ENCODE peak calls at places on chromosomes 1 and 21, in ten cellular contexts. F is Daoy; Y is RCC 7860; A is amygdala; Z is stimulated activated CD4-positive, alpha-beta T cell treated with anti-CD3 and anti-CD28 coated beads, Interleukin-15, amount 100 ng/mL, for 1 hour; R is T47D; I is hypothalamus; D is NCI-H2171 treated with DMSO at 0.1 percent for 48 hours; T is activated effector memory CD4-positive, alpha-beta T cell treated with Interleukin-2 at 50 U/mL for 16 hours; G is OCI-LY7. S is an unnamed sample.

GRCh38 chr1:2859219-2859880 is 57.9 kb upstream of the TTC34 start:
- DNase-seq in F (no peak), Y (no peak), A (no peak), Z (no peak), R (no peak), I (no peak), D (no peak), T (no peak), G (no peak), S (no peak)

GRCh38 chr1:57874426-57874825 is 450.6 kb upstream of the DAB1 start:
- DNase-seq in F (no peak), Y (no peak), A (no peak), Z (no peak), R (no peak), I (no peak), D (no peak), T (no peak), G (no peak), S (no peak)

GRCh38 chr1:41153750-41154274 is 88.3 kb downstream of the SCMH1 start:
- DNase-seq in F (no peak), Y (no peak), A (no peak), Z (no peak), R (no peak), I (no peak), D (no peak), T (no peak), G (no peak), S (no peak)

GRCh38 chr21:33236799-33237198 is 7.1 kb downstream of the IFNAR2 start:
- DNase-seq in F (no peak), Y (no peak), A (no peak), Z (no peak), R (no peak), I (no peak), D (peak), T (no peak), G (no peak), S (no peak)

GRCh38 chr1:226497276-226497833 is 51.2 kb upstream of the STUM start:
- DNase-seq in F (no peak), Y (no peak), A (no peak), Z (no peak), R (no peak), I (no peak), D (no peak), T (no peak), G (no peak), S (no peak)

GRCh38 chr1:201149400-201149799 is 4.9 kb downstream of the TMEM9 start:
- DNase-seq in F (peak), Y (peak), A (no peak), Z (no peak), R (peak), I (no peak), D (peak), T (no peak), G (peak), S (no peak)

GRCh38 chr1:26126321-26127084 is 14.9 kb downstream of the PDIK1L start:
- DNase-seq in F (peak), Y (peak), A (no peak), Z (no peak), R (peak), I (no peak), D (peak), T (peak), G (peak), S (no peak)

GRCh38 chr1:3019007-3019515 is 2.2 kb upstream of the ACTRT2 start:
- DNase-seq in F (no peak), Y (no peak), A (no peak), Z (no peak), R (no peak), I (no peak), D (no peak), T (no peak), G (no peak), S (peak)

GRCh38 chr1:44926311-44926781 is 60.0 kb downstream of the EIF2B3 start:
- DNase-seq in F (peak), Y (no peak), A (no peak), Z (no peak), R (no peak), I (no peak), D (no peak), T (no peak), G (no peak), S (no peak)

GRCh38 chr1:32806910-32807523 is 10.1 kb downstream of the YARS1 start:
- DNase-seq in F (no peak), Y (no peak), A (no peak), Z (no peak), R (no peak), I (no peak), D (no peak), T (no peak), G (no peak), S (no peak)

GRCh38 chr1:81936838-81937237 is 136.1 kb downstream of the ADGRL2 start:
- DNase-seq in F (no peak), Y (no peak), A (no peak), Z (no peak), R (no peak), I (no peak), D (no peak), T (no peak), G (no peak), S (no peak)

S was measured in mesothelial cell of epicardium.